ENCODE peak calls at places on chromosomes 6 and 20, in five cellular contexts. C is GM06990, P is Peyer's patch, O is heart right ventricle, L is lower lobe of right lung. A is an unnamed sample.

GRCh38 chr6:139148557-139149220 is 13.8 kb downstream of the HECA start:
- DNase-seq in P (no peak), L (no peak), C (no peak), O (no peak), A (no peak)

GRCh38 chr20:3932277-3933073 is 43.3 kb downstream of the PANK2 start:
- DNase-seq in O (no peak), C (no peak), P (no peak), L (no peak), A (no peak)

GRCh38 chr6:34238507-34239239 is 2.0 kb downstream of the HMGA1 start:
- DNase-seq in C (no peak), P (no peak), O (no peak), L (peak), A (no peak)

GRCh38 chr6:169854083-169854725 is 102.8 kb downstream of the ERMARD start:
- DNase-seq in L (no peak), P (no peak), O (no peak), C (no peak), A (no peak)

GRCh38 chr6:13488015-13488895 is 855 bp upstream of the GFOD1 start:
- DNase-seq in C (no peak), P (peak), L (peak), O (peak), A (no peak)

GRCh38 chr6:3258720-3259490 is at the start of gene PSMG4:
- DNase-seq in C (peak), L (peak), P (peak), O (peak), A (peak)

GRCh38 chr6:79632580-79632979 is 1.5 kb downstream of the SH3BGRL2 start:
- DNase-seq in L (no peak), O (no peak), C (no peak), P (no peak), A (no peak)

GRCh38 chr6:150905769-150906168 is 40.3 kb downstream of the MTHFD1L start:
- DNase-seq in C (no peak), O (no peak), P (no peak), L (no peak), A (no peak)

GRCh38 chr6:74606488-74607135 is 599.2 kb downstream of the COL12A1 start:
- DNase-seq in L (no peak), C (no peak), O (no peak), P (no peak), A (peak)

GRCh38 chr6:107460074-107460631 is 789 bp upstream of the PDSS2 start:
- DNase-seq in L (no peak), P (no peak), C (no peak), O (no peak), A (no peak)

GRCh38 chr6:165383323-165383722 is 73.9 kb upstream of the C6orf118 start:
- DNase-seq in P (no peak), L (no peak), C (no peak), O (no peak), A (no peak)

GRCh38 chr20:2086177-2086979 is 15.2 kb upstream of the STK35 start:
- DNase-seq in O (no peak), P (no peak), C (no peak), L (no peak), A (no peak)
- TF ChIP-seq CTCF in O (peak), P (no peak), C (no peak), L (peak), A (no peak)

DNA sequence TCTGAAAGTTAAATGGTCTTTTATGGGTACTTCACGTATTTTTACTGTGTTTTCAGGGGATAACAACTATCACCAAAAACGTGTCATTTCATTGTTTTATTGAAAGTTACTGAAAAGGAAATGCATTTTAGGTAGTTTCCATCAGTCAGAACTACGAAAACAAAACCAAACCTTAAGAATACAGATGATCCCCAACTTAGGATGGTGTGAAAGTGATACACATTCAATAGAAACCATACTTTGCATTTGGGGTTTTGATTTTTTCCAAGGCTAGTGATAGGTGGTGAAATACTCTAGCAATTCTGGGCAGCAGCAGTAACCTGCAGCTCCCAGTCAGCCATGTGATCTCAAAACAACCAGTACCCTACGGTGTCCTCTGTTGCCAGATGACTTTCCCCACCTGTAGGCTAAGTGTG is 25.9 kb upstream of the EFHC1 start:
- DNase-seq in P (no peak), C (peak), O (no peak), L (no peak), A (no peak)
- H3K4me3 ChIP-seq in P (no peak), C (peak), O (no peak), L (no peak), A (no peak)

DNA sequence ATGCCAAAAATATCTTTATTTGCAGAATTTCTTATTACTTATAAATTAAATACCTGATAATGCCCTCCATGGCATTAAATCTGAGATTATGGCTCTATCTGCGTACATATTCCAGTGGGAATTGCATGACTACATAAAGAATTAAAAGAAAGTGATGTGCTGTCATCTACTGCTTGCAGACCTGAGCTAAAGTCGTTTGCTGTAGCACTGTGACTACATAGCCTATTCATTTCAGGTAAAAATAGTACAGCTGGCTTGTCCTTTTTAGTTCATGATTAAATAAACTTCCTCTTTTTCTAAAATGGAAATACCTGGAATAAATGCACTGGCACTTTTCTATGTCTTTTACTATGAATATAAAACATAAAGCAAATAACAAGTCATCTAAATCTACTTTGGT is 78.1 kb downstream of the CGA start:
- DNase-seq in P (no peak), L (no peak), O (no peak), C (no peak), A (no peak)
- TF ChIP-seq CTCF in P (no peak), L (no peak), O (no peak), C (no peak), A (no peak)

GRCh38 chr20:21102691-21103311 is 3.4 kb downstream of the LINC00237 start:
- DNase-seq in O (no peak), P (peak), L (peak), C (peak), A (no peak)

GRCh38 chr20:21101453-21102251 is 4.5 kb downstream of the LINC00237 start:
- DNase-seq in P (no peak), O (no peak), C (peak), L (no peak), A (no peak)

GRCh38 chr20:21102252-21102609 is 3.9 kb downstream of the LINC00237 start:
- DNase-seq in C (no peak), O (no peak), P (peak), L (peak), A (no peak)

GRCh38 chr20:21100590-21101452 is 5.3 kb downstream of the LINC00237 start:
- DNase-seq in C (peak), L (peak), P (no peak), O (no peak), A (no peak)

GRCh38 chr20:21099653-21100589 is 6.2 kb downstream of the LINC00237 start:
- DNase-seq in P (peak), C (peak), O (no peak), L (peak), A (no peak)
- H3K4me3 ChIP-seq in P (peak), C (peak), O (peak), L (peak), A (no peak)

DNA sequence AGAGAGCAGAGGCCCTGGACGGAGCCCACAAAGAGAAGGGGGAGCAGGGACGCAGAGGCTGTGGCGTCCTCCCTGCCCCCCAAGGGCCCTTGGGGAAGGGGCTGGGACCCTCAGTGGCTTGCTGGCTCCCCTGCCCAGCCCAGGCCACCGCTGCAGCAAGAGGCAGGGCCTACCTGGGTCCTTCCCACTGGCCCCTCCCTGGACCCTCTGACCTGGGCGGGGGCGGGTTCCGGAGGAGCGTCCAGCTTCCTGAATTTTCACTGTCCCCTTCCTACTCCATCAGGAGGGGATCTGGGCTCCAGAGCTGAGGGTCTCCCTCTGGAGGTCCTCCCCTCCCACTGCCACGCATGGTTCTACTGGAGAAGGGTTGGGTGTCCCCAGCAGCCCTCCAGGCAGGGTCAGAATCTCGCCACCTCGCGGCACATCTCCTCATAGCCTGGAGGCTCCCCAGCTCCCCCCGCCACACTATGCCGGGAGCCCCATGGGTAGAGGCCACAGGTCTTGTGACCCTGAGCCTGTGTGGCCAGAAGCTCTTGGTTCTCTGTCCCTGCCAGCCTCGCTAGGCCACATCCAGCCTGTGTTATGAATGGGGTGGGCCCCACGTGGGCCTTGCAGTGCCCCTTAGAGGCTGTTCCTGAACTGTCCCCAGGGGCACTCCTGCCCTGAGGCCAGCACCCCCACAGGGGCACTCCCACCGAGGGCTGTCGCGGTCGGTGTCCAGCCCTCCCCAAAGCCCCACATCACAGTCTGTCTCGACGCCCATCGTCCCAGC is 1.0 kb upstream of the SOX18 start:
- DNase-seq in L (no peak), C (no peak), P (no peak), O (no peak), A (no peak)
- TF ChIP-seq CTCF in L (no peak), C (no peak), P (no peak), O (peak), A (no peak)

GRCh38 chr20:46895906-46896242 is 1.2 kb downstream of the EYA2 start:
- DNase-seq in P (no peak), O (no peak), L (no peak), C (no peak), A (no peak)
- H3K4me3 ChIP-seq in P (no peak), O (peak), L (peak), C (peak), A (no peak)

GRCh38 chr20:63151554-63152321 is 64.2 kb downstream of the YTHDF1 start:
- DNase-seq in L (peak), O (peak), C (no peak), P (no peak), A (no peak)
- TF ChIP-seq CTCF in L (no peak), O (no peak), C (no peak), P (no peak), A (no peak)

GRCh38 chr6:52595796-52596130 is 18.9 kb upstream of the TRAM2 start:
- DNase-seq in O (no peak), P (no peak), C (peak), L (no peak), A (no peak)

GRCh38 chr6:52598824-52599190 is 21.9 kb upstream of the TRAM2 start:
- DNase-seq in L (no peak), P (no peak), C (no peak), O (no peak), A (no peak)

GRCh38 chr6:52597738-52598122 is 20.9 kb upstream of the TRAM2 start:
- DNase-seq in L (no peak), O (no peak), C (no peak), P (no peak), A (no peak)

GRCh38 chr6:52596371-52597028 is 19.6 kb upstream of the TRAM2 start:
- DNase-seq in O (no peak), C (no peak), L (no peak), P (no peak), A (no peak)

DNA sequence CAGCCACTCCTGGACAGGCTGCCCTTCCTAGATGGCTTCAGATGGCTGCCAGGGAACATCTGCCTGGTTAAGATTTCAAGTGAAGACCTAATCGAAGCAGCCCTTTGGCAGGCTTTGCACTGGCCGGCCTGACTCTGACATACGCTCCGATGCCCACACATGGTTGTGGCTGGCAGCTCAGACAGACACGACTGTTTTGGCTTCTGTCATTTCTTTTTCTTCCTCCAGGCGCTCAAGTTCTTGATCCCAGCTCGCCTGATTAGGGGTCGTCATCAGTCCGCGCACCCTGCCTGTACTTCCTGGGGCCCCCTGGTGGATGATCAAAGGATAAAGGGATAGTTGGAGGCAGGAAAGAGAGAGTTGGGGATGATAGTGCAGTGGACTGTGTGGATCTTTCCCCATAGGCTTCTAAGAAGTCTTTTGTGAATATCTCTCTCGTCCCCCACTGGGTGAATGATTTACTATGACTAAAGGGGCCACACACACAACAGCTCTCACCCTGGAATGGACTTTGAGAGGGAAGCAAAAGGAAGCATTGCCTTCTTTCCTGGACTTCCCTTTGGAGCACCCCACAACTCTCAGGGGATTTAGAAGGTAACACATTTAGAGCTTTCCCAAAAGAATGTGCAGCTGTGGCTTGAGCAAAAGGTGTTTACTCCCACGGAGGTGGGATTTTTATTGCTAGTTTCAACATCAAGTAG is 21.4 kb upstream of the TRAM2 start:
- DNase-seq in L (no peak), P (peak), O (peak), C (no peak), A (no peak)
- H3K4me3 ChIP-seq in L (no peak), P (no peak), O (no peak), C (no peak), A (no peak)

DNA sequence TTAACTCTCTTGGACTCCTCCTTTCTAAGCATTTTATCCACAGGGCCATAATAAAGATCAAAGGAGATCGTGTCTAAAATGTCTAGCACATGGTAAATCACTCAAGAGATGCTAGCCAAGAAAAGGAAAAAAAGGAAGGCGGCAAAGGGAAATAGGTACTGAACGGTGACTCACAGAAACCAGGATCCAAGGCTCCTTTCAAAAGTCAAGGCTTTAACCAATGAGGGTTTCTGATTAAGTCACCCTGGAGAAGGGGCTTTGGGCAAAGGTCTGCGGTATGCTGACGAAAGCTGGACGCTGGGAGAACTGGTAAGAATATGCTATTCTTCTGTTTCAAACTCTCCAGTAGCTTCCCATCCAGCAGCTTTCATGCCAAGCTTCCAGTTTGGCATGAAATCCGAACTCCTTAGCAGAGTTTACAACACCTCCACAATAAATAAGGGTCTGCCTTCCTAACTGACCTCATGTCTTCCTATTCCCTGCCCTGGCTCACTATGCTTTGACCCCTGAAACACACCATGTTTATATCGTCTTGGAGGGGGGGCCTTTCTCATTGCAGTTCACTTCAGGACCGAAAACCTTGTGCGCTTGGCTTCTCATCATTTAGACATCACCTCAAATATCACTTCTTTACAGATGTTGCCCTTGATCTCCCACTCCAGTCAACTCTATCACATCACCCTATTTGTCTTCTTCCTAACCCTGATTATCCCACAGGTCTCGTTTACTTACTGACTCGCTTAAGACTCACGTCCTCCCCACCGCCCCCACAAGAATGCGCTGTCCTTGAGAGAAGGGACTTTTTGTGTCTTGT is 908 bp downstream of the TOMM34 start:
- DNase-seq in O (peak), L (no peak), P (peak), C (no peak), A (no peak)
- TF ChIP-seq CTCF in O (no peak), L (no peak), P (no peak), C (no peak), A (no peak)

A was measured in HFF-Myc.